ENCODE peak calls at places on chromosome 10, in eight cellular contexts. H, Y, F, A, N, X, G and L are unnamed samples.

GRCh38 chr10:22816298-22816653 is 101.9 kb upstream of the PIP4K2A start:
- DNase-seq in Y (no peak), X (no peak), F (peak), H (no peak), G (no peak), A (peak), N (no peak), L (no peak)

GRCh38 chr10:6151087-6151977 is 51.4 kb upstream of the PFKFB3 start:
- DNase-seq in Y (peak), H (no peak), N (peak), F (peak), G (no peak), A (peak), X (no peak), L (peak)

GRCh38 chr10:99172130-99172738 is 63.4 kb downstream of the HPSE2 start:
- DNase-seq in X (no peak), A (peak), N (peak), Y (no peak), H (no peak), F (peak), G (no peak), L (peak)

GRCh38 chr10:10794776-10795175 is 222.9 kb upstream of the CELF2 start:
- DNase-seq in N (no peak), G (no peak), F (no peak), H (no peak), Y (no peak), A (peak), X (no peak), L (no peak)

GRCh38 chr10:1600861-1601260 is 136.5 kb downstream of the ADARB2 start:
- DNase-seq in G (no peak), Y (no peak), H (no peak), X (no peak), F (no peak), A (no peak), N (no peak), L (no peak)

GRCh38 chr10:133388973-133389818 is 4.8 kb upstream of the MTG1 start:
- DNase-seq in F (no peak), A (no peak), H (peak), X (no peak), Y (no peak), G (peak), N (no peak), L (no peak)

GRCh38 chr10:114022292-114022691 is 21.4 kb upstream of the ADRB1 start:
- DNase-seq in Y (peak), X (no peak), N (no peak), G (no peak), A (no peak), F (peak), H (no peak), L (peak)

GRCh38 chr10:132873395-132873794 is 69.0 kb downstream of the CFAP46 start:
- DNase-seq in N (no peak), G (no peak), X (no peak), A (no peak), Y (no peak), H (peak), F (no peak), L (no peak)

GRCh38 chr10:129105266-129105665 is 361.8 kb upstream of the MGMT start:
- DNase-seq in F (no peak), H (no peak), G (no peak), X (no peak), N (no peak), Y (no peak), A (peak), L (no peak)

GRCh38 chr10:35835545-35835944 is 193.4 kb upstream of the FZD8 start:
- DNase-seq in Y (no peak), H (no peak), F (no peak), N (no peak), A (no peak), X (no peak), G (no peak), L (no peak)

GRCh38 chr10:29502351-29502750 is 132.4 kb downstream of the SVIL start:
- DNase-seq in G (no peak), A (no peak), N (no peak), H (no peak), X (no peak), Y (no peak), F (no peak), L (no peak)

GRCh38 chr10:14358886-14359573 is 28.3 kb upstream of the FRMD4A start:
- DNase-seq in G (no peak), A (no peak), N (no peak), Y (no peak), H (no peak), X (no peak), F (no peak), L (no peak)

GRCh38 chr10:70122742-70123141 is 9.9 kb downstream of the AIFM2 start:
- DNase-seq in X (no peak), Y (no peak), G (no peak), N (no peak), A (no peak), H (no peak), F (no peak), L (no peak)

GRCh38 chr10:43315096-43315495 is 48.2 kb upstream of the RASGEF1A start:
- DNase-seq in G (no peak), Y (no peak), F (no peak), X (no peak), N (no peak), H (no peak), A (no peak), L (no peak)

GRCh38 chr10:33001908-33002492 is 44.0 kb upstream of the ITGB1 start:
- DNase-seq in N (no peak), A (no peak), H (no peak), X (no peak), F (no peak), G (no peak), Y (no peak), L (no peak)

GRCh38 chr10:98478430-98479222 is 31.9 kb upstream of the HPS1 start:
- DNase-seq in H (no peak), A (peak), Y (no peak), F (peak), X (no peak), N (no peak), G (no peak), L (no peak)

GRCh38 chr10:126878594-126878993 is 26.6 kb upstream of the DOCK1 start:
- DNase-seq in X (no peak), A (no peak), F (no peak), Y (no peak), H (no peak), N (no peak), G (no peak), L (no peak)

GRCh38 chr10:97024181-97025073 is 161.3 kb downstream of the SLIT1 start:
- DNase-seq in F (peak), G (no peak), X (no peak), H (no peak), A (peak), N (no peak), Y (no peak), L (no peak)

GRCh38 chr10:7756360-7756992 is 31.3 kb downstream of the KIN start:
- DNase-seq in A (peak), F (peak), G (peak), Y (no peak), X (no peak), H (no peak), N (peak), L (no peak)
- TF ChIP-seq CTCF in A (peak), F (peak), G (no peak), Y (peak), X (peak), H (no peak), N (no peak), L (peak)

GRCh38 chr10:66587680-66588050 is 338.2 kb upstream of the LRRTM3 start:
- DNase-seq in X (no peak), G (no peak), F (no peak), A (no peak), N (no peak), H (no peak), Y (no peak), L (no peak)

GRCh38 chr10:66586897-66587679 is 338.7 kb upstream of the LRRTM3 start:
- DNase-seq in H (no peak), A (no peak), F (peak), N (no peak), X (no peak), Y (no peak), G (no peak), L (no peak)

GRCh38 chr10:66591865-66592264 is 334.0 kb upstream of the LRRTM3 start:
- DNase-seq in X (no peak), F (peak), Y (no peak), G (no peak), H (no peak), A (no peak), N (no peak), L (no peak)

GRCh38 chr10:66586073-66586472 is 339.8 kb upstream of the LRRTM3 start:
- DNase-seq in H (no peak), G (no peak), N (peak), X (no peak), A (peak), F (peak), Y (no peak), L (no peak)
- TF ChIP-seq CTCF in H (no peak), G (no peak), N (peak), X (no peak), A (peak), F (peak), Y (no peak), L (peak)

GRCh38 chr10:73398024-73398423 is 15.8 kb downstream of the ANXA7 start:
- DNase-seq in N (no peak), F (no peak), G (no peak), Y (no peak), A (no peak), X (no peak), H (no peak), L (no peak)
- TF ChIP-seq CTCF in N (peak), F (no peak), G (no peak), Y (no peak), A (peak), X (no peak), H (no peak), L (no peak)

GRCh38 chr10:46536171-46536570 is 20.3 kb downstream of the GPRIN2 start:
- DNase-seq in A (no peak), H (peak), X (no peak), N (no peak), G (no peak), Y (no peak), F (no peak), L (no peak)
- TF ChIP-seq CTCF in A (no peak), H (no peak), X (no peak), N (no peak), G (no peak), Y (no peak), F (no peak), L (no peak)

DNA sequence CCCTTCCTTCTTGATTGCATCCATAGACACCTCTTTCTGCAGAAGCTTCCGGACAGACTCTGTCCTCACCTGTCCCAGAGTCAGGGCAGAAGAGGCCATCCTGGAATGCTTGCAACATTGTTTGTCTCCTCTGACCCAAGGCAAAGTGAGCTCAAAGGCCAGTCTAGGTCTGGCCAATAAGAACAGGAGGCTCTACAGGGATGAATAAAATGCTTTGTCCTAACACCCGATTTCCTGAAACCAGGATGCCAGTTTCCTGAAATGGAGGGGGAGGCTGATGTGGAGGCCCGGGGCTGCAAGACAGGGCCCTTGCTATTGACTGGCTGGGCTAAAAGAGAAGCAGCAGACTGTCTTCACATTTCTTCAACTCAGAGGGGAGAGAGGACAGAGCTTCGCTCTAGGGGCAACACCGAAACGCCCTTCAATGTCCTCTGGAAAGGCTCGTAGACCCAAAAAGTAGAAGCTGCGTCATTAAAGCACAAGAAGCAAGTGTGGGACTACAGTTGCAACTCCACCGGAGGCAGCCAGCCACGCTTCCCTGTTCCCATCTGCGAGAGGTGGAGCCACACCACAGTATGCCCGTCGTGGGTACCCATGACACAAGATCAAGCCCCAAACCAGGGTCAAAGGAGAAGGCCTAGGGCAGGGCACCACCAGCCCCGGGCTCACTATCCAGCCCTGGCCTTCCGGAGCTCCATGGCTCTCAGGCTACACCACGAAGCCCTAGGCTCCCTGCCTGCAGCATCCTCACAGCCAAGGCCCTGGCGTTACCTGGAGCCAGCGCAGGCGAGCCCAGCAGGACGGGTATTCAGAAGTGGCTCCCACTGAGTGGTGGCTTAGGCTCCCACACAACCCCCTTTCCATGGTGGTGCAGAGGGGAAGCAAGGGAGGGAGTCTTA is 29.3 kb upstream of the NDST2 start:
- DNase-seq in H (no peak), A (no peak), Y (no peak), F (no peak), G (no peak), X (no peak), N (no peak), L (no peak)
- TF ChIP-seq CTCF in H (no peak), A (no peak), Y (no peak), F (no peak), G (no peak), X (no peak), N (no peak), L (no peak)

GRCh38 chr10:56823849-56824248 is 462.8 kb upstream of the ZWINT start:
- DNase-seq in X (no peak), H (no peak), A (no peak), F (no peak), Y (no peak), N (no peak), G (no peak), L (no peak)
- TF ChIP-seq CTCF in X (no peak), H (no peak), A (peak), F (no peak), Y (no peak), N (peak), G (no peak), L (no peak)

GRCh38 chr10:89952314-89952713 is 250.9 kb downstream of the KIF20B start:
- DNase-seq in F (no peak), Y (no peak), A (no peak), H (no peak), G (no peak), X (no peak), N (no peak), L (no peak)

GRCh38 chr10:89959433-89960110 is 258.2 kb downstream of the KIF20B start:
- DNase-seq in Y (no peak), A (no peak), N (no peak), X (no peak), G (no peak), H (no peak), F (peak), L (no peak)

GRCh38 chr10:89954787-89955566 is 253.6 kb downstream of the KIF20B start:
- DNase-seq in G (no peak), F (peak), H (no peak), Y (no peak), A (no peak), X (no peak), N (no peak), L (no peak)
- TF ChIP-seq CTCF in G (no peak), F (no peak), H (peak), Y (peak), A (no peak), X (no peak), N (peak), L (no peak)

GRCh38 chr10:116079355-116079754 is 193.7 kb downstream of the GFRA1 start:
- DNase-seq in N (no peak), A (no peak), Y (no peak), F (no peak), X (no peak), G (no peak), H (no peak), L (no peak)
- TF ChIP-seq CTCF in N (no peak), A (no peak), Y (no peak), F (no peak), X (no peak), G (no peak), H (no peak), L (no peak)

GRCh38 chr10:111076191-111076681 is 593 bp upstream of the ADRA2A start:
- DNase-seq in N (peak), H (no peak), Y (peak), G (peak), X (no peak), A (peak), F (peak), L (peak)

GRCh38 chr10:111075577-111076185 is 1.1 kb upstream of the ADRA2A start:
- DNase-seq in F (no peak), N (no peak), X (no peak), Y (no peak), H (no peak), G (no peak), A (no peak), L (no peak)

GRCh38 chr10:111078505-111079185 is 1.8 kb downstream of the ADRA2A start:
- DNase-seq in N (peak), X (no peak), G (no peak), Y (no peak), H (no peak), F (no peak), A (no peak), L (peak)

GRCh38 chr10:111077715-111078504 is 1.1 kb downstream of the ADRA2A start:
- DNase-seq in A (no peak), N (no peak), F (peak), G (no peak), H (no peak), X (no peak), Y (peak), L (peak)

GRCh38 chr10:111076682-111077661 is at the start of gene ADRA2A:
- DNase-seq in N (peak), Y (peak), X (no peak), H (no peak), A (peak), F (peak), G (no peak), L (peak)
- TF ChIP-seq CTCF in N (no peak), Y (no peak), X (no peak), H (no peak), A (no peak), F (no peak), G (no peak), L (no peak)